ENCODE peak calls at places on chromosomes 1 and 21, in nine cellular contexts. B is colonic mucosa, A is uterus, F is HepG2, O is fibroblast of lung, D is iPS DF 6.9, C is thoracic aorta, U is A549, Q is neuronal stem cell. J is an unnamed sample.

GRCh38 chr1:244778356-244778755 is 57.1 kb upstream of the COX20 start:
- DNase-seq in F (no peak), D (no peak), O (peak; percentile 90), C (no peak), U (no peak), B (no peak), Q (no peak), A (no peak), J (peak; percentile 26)

GRCh38 chr21:36450511-36450910 is 29.4 kb downstream of the CLDN14 start:
- DNase-seq in D (no peak), F (no peak), O (peak; percentile 86), B (no peak), U (no peak), C (no peak), Q (no peak), A (no peak), J (no peak)

GRCh38 chr1:83509229-83509870 is 489.6 kb downstream of the TTLL7 start:
- DNase-seq in O (no peak), Q (no peak), D (no peak), B (no peak), C (no peak), U (no peak), F (no peak), A (no peak), J (no peak)

GRCh38 chr1:178538192-178538916 is 25.4 kb downstream of the TEX35 start:
- DNase-seq in O (peak; percentile 83), F (no peak), U (peak; percentile 36), C (no peak), A (no peak), D (no peak), B (no peak), Q (no peak), J (no peak)

GRCh38 chr1:30734106-30734505 is 10.7 kb upstream of the MATN1 start:
- DNase-seq in B (no peak), A (no peak), Q (no peak), C (no peak), O (no peak), U (no peak), D (no peak), F (no peak), J (no peak)

GRCh38 chr1:10760566-10761502 is 35.6 kb downstream of the CASZ1 start:
- DNase-seq in F (no peak), B (no peak), A (no peak), D (no peak), O (no peak), Q (no peak), U (no peak), C (no peak), J (no peak)

GRCh38 chr21:42574234-42575027 is 60.8 kb downstream of the SLC37A1 start:
- DNase-seq in B (no peak), Q (no peak), D (no peak), F (peak; percentile 33), U (no peak), O (peak; percentile 13), A (peak; percentile 1), C (no peak), J (no peak)

GRCh38 chr1:9466780-9467755 is 72.2 kb upstream of the SLC25A33 start:
- DNase-seq in B (no peak), F (no peak), U (peak; percentile 17), D (no peak), Q (no peak), C (peak; percentile 36), O (peak; percentile 20), A (peak; percentile 71), J (no peak)

GRCh38 chr1:53384796-53385195 is 56.9 kb upstream of the LRP8 start:
- DNase-seq in B (no peak), A (no peak), F (no peak), O (no peak), C (no peak), U (no peak), Q (no peak), D (no peak), J (no peak)

GRCh38 chr1:171506525-171507304 is 21.4 kb downstream of the PRRC2C start:
- DNase-seq in A (no peak), B (no peak), Q (no peak), D (no peak), U (no peak), C (no peak), O (peak; percentile 36), F (peak; percentile 20), J (no peak)

GRCh38 chr1:108080448-108080847 is 115.5 kb upstream of the VAV3 start:
- DNase-seq in F (no peak), B (no peak), U (no peak), O (no peak), Q (no peak), C (no peak), D (no peak), A (no peak), J (no peak)

GRCh38 chr1:58439946-58440345 is 106.6 kb downstream of the OMA1 start:
- DNase-seq in A (no peak), F (no peak), O (peak; percentile 48), Q (no peak), B (no peak), D (no peak), C (no peak), U (no peak), J (no peak)

GRCh38 chr1:153288634-153289275 is 24.0 kb downstream of the PGLYRP3 start:
- DNase-seq in D (peak; percentile 43), C (no peak), Q (no peak), F (no peak), U (peak; percentile 35), A (no peak), B (peak; percentile 29), O (no peak), J (peak; percentile 75)

GRCh38 chr21:42200906-42201614 is 17.9 kb upstream of the ABCG1 start:
- DNase-seq in Q (no peak), A (no peak), D (no peak), C (no peak), B (no peak), F (no peak), U (no peak), O (no peak), J (no peak)

GRCh38 chr1:11407301-11407994 is 71.5 kb upstream of the DISP3 start:
- DNase-seq in A (no peak), D (no peak), U (no peak), Q (no peak), C (no peak), O (peak; percentile 19), F (no peak), B (no peak), J (no peak)

GRCh38 chr1:23667411-23667810 is 24.2 kb upstream of the RPL11 start:
- DNase-seq in F (no peak), Q (no peak), U (no peak), A (no peak), D (no peak), C (no peak), B (no peak), O (no peak), J (no peak)

GRCh38 chr1:145953861-145954260 is 4.0 kb downstream of the LIX1L start:
- DNase-seq in U (no peak), B (no peak), A (no peak), Q (no peak), F (no peak), D (no peak), C (no peak), O (no peak), J (no peak)
- H3K27ac ChIP-seq in U (no peak overlapping the region), B (no peak overlapping the region), A (no peak overlapping the region), Q (no peak overlapping the region), F (no peak overlapping the region), D (no peak overlapping the region), C (no peak overlapping the region), O (no peak overlapping the region), J (no peak overlapping the region)

GRCh38 chr1:6343506-6344405 is 49.8 kb downstream of the ACOT7 start:
- DNase-seq in F (peak; percentile 50), Q (peak; percentile 80), U (peak; percentile 89), D (peak; percentile 58), O (peak; percentile 73), B (peak; percentile 92), A (peak; percentile 73), C (no peak), J (peak; percentile 97)
- H3K27ac ChIP-seq in F (peak overlapping the region; percentile 17), Q (no peak overlapping the region), U (peak overlapping the region; percentile 43), D (no peak overlapping the region), O (no peak overlapping the region), B (peak overlapping the region; percentile 22), A (no peak overlapping the region), C (no peak overlapping the region), J (peak overlapping the region; percentile 68)

GRCh38 chr21:32411366-32412161 is 942 bp upstream of the EVA1C start:
- DNase-seq in F (no peak), A (peak; percentile 93), U (peak; percentile 40), Q (no peak), B (peak; percentile 91), O (peak; percentile 68), D (no peak), C (peak; percentile 70), J (no peak)

GRCh38 chr21:32412998-32413504 is 545 bp downstream of the EVA1C start:
- DNase-seq in B (peak; percentile 77), D (no peak), Q (no peak), A (peak; percentile 61), O (no peak), F (no peak), C (no peak), U (no peak), J (no peak)

GRCh38 chr21:32410916-32411315 is 1.6 kb upstream of the EVA1C start:
- DNase-seq in D (no peak), B (no peak), F (no peak), Q (no peak), O (no peak), A (no peak), U (no peak), C (no peak), J (no peak)

GRCh38 chr21:32413697-32414578 is 1.4 kb downstream of the EVA1C start:
- DNase-seq in U (no peak), F (no peak), B (peak; percentile 29), Q (no peak), A (peak; percentile 64), C (no peak), D (no peak), O (peak; percentile 62), J (no peak)

DNA sequence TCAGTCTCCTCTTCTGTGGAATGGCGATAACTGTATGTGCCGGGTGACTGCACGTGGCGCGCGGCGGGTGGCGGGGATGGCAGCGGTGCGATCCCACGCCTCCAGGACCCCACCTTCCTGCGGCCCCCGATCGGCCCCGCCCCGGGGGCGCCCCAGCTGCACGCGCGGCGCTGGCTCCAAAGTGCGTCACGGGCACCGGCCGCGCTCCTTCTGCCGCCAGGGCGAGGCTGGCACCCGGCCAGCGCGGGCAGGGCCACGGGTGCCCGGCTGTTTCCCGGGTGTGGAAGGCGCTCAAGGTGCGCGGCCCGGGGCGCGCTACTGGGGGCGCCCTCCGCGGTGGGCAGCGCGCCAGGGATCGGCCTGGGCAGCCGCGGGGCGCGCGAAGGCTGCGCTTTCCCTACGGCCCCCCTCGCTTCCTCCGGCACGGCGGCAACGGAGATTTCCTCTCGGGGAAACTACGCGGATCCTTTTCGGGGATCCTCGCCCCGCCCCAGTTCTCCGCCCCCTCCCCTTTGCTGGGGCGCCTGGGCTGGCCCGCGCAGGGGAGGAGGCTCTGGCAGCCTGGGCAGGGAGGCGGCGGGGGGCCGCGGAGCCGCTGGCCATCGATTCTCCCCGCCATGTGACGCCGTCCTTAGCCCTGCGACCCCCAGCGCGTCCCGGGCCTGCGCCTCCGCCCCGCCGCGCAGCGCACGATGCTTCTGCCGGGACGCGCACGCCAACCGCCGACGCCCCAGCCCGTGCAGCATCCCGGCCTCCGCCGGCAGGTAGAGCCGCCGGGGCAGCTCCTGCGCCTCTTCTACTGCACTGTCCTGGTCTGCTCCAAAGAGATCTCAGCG is at the start of gene EVA1C:
- DNase-seq in D (no peak), Q (no peak), F (no peak), A (peak; percentile 77), C (no peak), O (peak; percentile 32), B (peak; percentile 67), U (peak; percentile 58), J (no peak)
- H3K27ac ChIP-seq in D (no peak within 1 kb of the TSS), Q (no peak within 1 kb of the TSS), F (no peak within 1 kb of the TSS), A (peak within 1 kb of the TSS; percentile 100), C (peak within 1 kb of the TSS; percentile 100), O (peak within 1 kb of the TSS; percentile 87), B (peak within 1 kb of the TSS; percentile 75), U (peak within 1 kb of the TSS; percentile 98), J (peak within 1 kb of the TSS; percentile 78)

GRCh38 chr1:223887724-223888428 is 42.1 kb upstream of the TP53BP2 start:
- DNase-seq in A (peak; percentile 63), Q (no peak), F (no peak), B (no peak), O (peak; percentile 99), D (no peak), C (peak; percentile 71), U (peak; percentile 89), J (peak; percentile 93)
- H3K27ac ChIP-seq in A (peak overlapping the region; percentile 35), Q (no peak overlapping the region), F (no peak overlapping the region), B (no peak overlapping the region), O (peak overlapping the region; percentile 75), D (no peak overlapping the region), C (peak overlapping the region; percentile 80), U (peak overlapping the region; percentile 52), J (peak overlapping the region; percentile 79)

J was measured in epithelial cell of prostate.